ENCODE peak calls at places on chromosomes 7 and 10, in four cellular contexts. M is osteoblast, W is NB4, G is coronary artery. H is an unnamed sample.

GRCh38 chr7:158264881-158265742 is 322.5 kb downstream of the PTPRN2 start:
- DNase-seq in M (peak; percentile 70), W (no peak), G (no peak), H (no peak)

GRCh38 chr10:60732240-60733188 is 45.8 kb upstream of the CDK1 start:
- DNase-seq in M (peak; percentile 44), W (peak; percentile 10), G (no peak), H (peak; percentile 21)

GRCh38 chr7:83640731-83641533 is 8.0 kb downstream of the SEMA3E start:
- DNase-seq in M (no peak), W (no peak), G (no peak), H (no peak)

GRCh38 chr7:44213206-44213871 is 12.6 kb downstream of the YKT6 start:
- DNase-seq in M (peak; percentile 61), W (no peak), G (no peak), H (no peak)

GRCh38 chr10:86298501-86299001 is 68.0 kb downstream of the GRID1 start:
- DNase-seq in M (no peak), W (no peak), G (peak; percentile 43), H (no peak)

GRCh38 chr10:66353422-66353821 is 572.4 kb upstream of the LRRTM3 start:
- DNase-seq in M (no peak), W (no peak), G (no peak), H (no peak)

GRCh38 chr7:44398506-44398905 is 73.1 kb upstream of the CAMK2B start:
- DNase-seq in M (no peak), W (no peak), G (no peak), H (no peak)

GRCh38 chr10:34339816-34340553 is 475.1 kb downstream of the PARD3 start:
- DNase-seq in M (no peak), W (no peak), G (no peak), H (no peak)

GRCh38 chr10:60099998-60100747 is 193.8 kb upstream of the CCDC6 start:
- DNase-seq in M (peak; percentile 10), W (peak; percentile 57), G (no peak), H (peak; percentile 38)

GRCh38 chr10:3926675-3927525 is 141.9 kb upstream of the KLF6 start:
- DNase-seq in M (no peak), W (no peak), G (no peak), H (no peak)

GRCh38 chr7:134625571-134625970 is 21.1 kb upstream of the BPGM start:
- DNase-seq in M (no peak), W (no peak), G (no peak), H (no peak)

GRCh38 chr10:97608991-97609561 is 19.6 kb downstream of the C10orf62 start:
- DNase-seq in M (no peak), W (no peak), G (peak; percentile 75), H (no peak)

GRCh38 chr7:44284881-44285541 is 40.4 kb downstream of the CAMK2B start:
- DNase-seq in M (peak; percentile 87), W (no peak), G (peak; percentile 40), H (no peak)

GRCh38 chr10:22253578-22253882 is 35.7 kb upstream of the EBLN1 start:
- DNase-seq in M (no peak), W (no peak), G (no peak), H (no peak)

GRCh38 chr7:101954494-101954893 is 137.1 kb downstream of the CUX1 start:
- DNase-seq in M (no peak), W (no peak), G (no peak), H (peak; percentile 46)

GRCh38 chr10:91709394-91709798 is 76.5 kb upstream of the PPP1R3C start:
- DNase-seq in M (no peak), W (no peak), G (no peak), H (no peak)

GRCh38 chr10:124245806-124246440 is 152.5 kb upstream of the CHST15 start:
- DNase-seq in M (no peak), W (no peak), G (no peak), H (no peak)

GRCh38 chr7:80458822-80459725 is 52.8 kb downstream of the GNAT3 start:
- DNase-seq in M (no peak), W (no peak), G (no peak), H (no peak)

GRCh38 chr10:88433551-88434186 is 149.4 kb downstream of the RNLS start:
- DNase-seq in M (no peak), W (no peak), G (no peak), H (no peak)

GRCh38 chr7:140316165-140316661 is 82.1 kb downstream of the SLC37A3 start:
- DNase-seq in M (peak; percentile 94), W (no peak), G (peak; percentile 80), H (no peak)

GRCh38 chr10:43026039-43026973 is 50.6 kb upstream of the RET start:
- DNase-seq in M (peak; percentile 78), W (no peak), G (no peak), H (no peak)

GRCh38 chr7:72249106-72249505 is 163.0 kb downstream of the CALN1 start:
- DNase-seq in M (no peak), W (no peak), G (no peak), H (peak; percentile 2)

GRCh38 chr10:114893248-114893647 is 44.7 kb upstream of the TRUB1 start:
- DNase-seq in M (no peak), W (peak; percentile 21), G (no peak), H (peak; percentile 31)

GRCh38 chr10:100340948-100341847 is 5.8 kb upstream of the SCD start:
- DNase-seq in M (peak; percentile 52), W (no peak), G (no peak), H (no peak)

GRCh38 chr10:92970301-92971070 is 90.1 kb upstream of the CYP26C1 start:
- DNase-seq in M (no peak), W (no peak), G (no peak), H (no peak)

GRCh38 chr10:110413049-110413783 is 84.5 kb upstream of the DUSP5 start:
- DNase-seq in M (no peak), W (peak; percentile 81), G (no peak), H (peak; percentile 63)

GRCh38 chr10:81081887-81082620 is 544.4 kb downstream of the SH2D4B start:
- DNase-seq in M (no peak), W (peak; percentile 52), G (no peak), H (peak; percentile 66)

GRCh38 chr10:5234106-5234877 is 37.7 kb downstream of the AKR1C4 start:
- DNase-seq in M (peak; percentile 61), W (peak; percentile 92), G (no peak), H (no peak)

GRCh38 chr10:103197177-103197576 is 4.1 kb upstream of the NT5C2 start:
- DNase-seq in M (peak; percentile 91), W (peak; percentile 92), G (no peak), H (no peak)

GRCh38 chr7:134313543-134313942 is 3.2 kb downstream of the SLC35B4 start:
- DNase-seq in M (no peak), W (no peak), G (no peak), H (no peak)

GRCh38 chr10:17607603-17608332 is 9.4 kb downstream of the HACD1 start:
- DNase-seq in M (peak; percentile 47), W (peak; percentile 63), G (no peak), H (peak; percentile 58)

GRCh38 chr7:45869426-45869825 is 3.5 kb downstream of the CCDC201 start:
- DNase-seq in M (peak; percentile 88), W (no peak), G (no peak), H (no peak)

GRCh38 chr10:35563266-35563891 is 41.8 kb upstream of the GJD4 start:
- DNase-seq in M (peak; percentile 68), W (peak; percentile 69), G (peak; percentile 73), H (peak; percentile 75)

GRCh38 chr7:135729230-135729629 is 1.2 kb upstream of the SLC13A4 start:
- DNase-seq in M (no peak), W (no peak), G (no peak), H (no peak)

GRCh38 chr7:135731131-135731530 is 3.1 kb upstream of the SLC13A4 start:
- DNase-seq in M (no peak), W (no peak), G (no peak), H (no peak)

GRCh38 chr7:135726911-135727673 is 894 bp downstream of the SLC13A4 start:
- DNase-seq in M (no peak), W (no peak), G (no peak), H (no peak)

GRCh38 chr7:135726389-135726788 is 1.6 kb downstream of the SLC13A4 start:
- DNase-seq in M (no peak), W (no peak), G (no peak), H (no peak)

GRCh38 chr7:135728136-135728669 is at the start of gene SLC13A4:
- DNase-seq in M (no peak), W (no peak), G (no peak), H (no peak)
- H3K4me3 ChIP-seq in M (no peak within 1 kb of the TSS), W (no peak within 1 kb of the TSS), G (no peak within 1 kb of the TSS), H (no peak within 1 kb of the TSS)

GRCh38 chr7:13077466-13077865 is 390.0 kb downstream of the ARL4A start:
- DNase-seq in M (peak; percentile 69), W (no peak), G (no peak), H (no peak)

GRCh38 chr7:13068032-13068431 is 380.6 kb downstream of the ARL4A start:
- DNase-seq in M (no peak), W (no peak), G (no peak), H (no peak)

GRCh38 chr7:13069832-13070231 is 382.4 kb downstream of the ARL4A start:
- DNase-seq in M (no peak), W (no peak), G (no peak), H (no peak)

GRCh38 chr7:13067036-13067435 is 379.6 kb downstream of the ARL4A start:
- DNase-seq in M (no peak), W (no peak), G (no peak), H (no peak)

GRCh38 chr7:13071999-13072398 is 384.6 kb downstream of the ARL4A start:
- DNase-seq in M (no peak), W (no peak), G (no peak), H (no peak)
- H3K4me3 ChIP-seq in M (no peak overlapping the region), W (no peak overlapping the region), G (no peak overlapping the region), H (no peak overlapping the region)

GRCh38 chr10:119849944-119850343 is 22.7 kb downstream of the MCMBP start:
- DNase-seq in M (no peak), W (no peak), G (no peak), H (no peak)
- H3K4me3 ChIP-seq in M (no peak overlapping the region), W (no peak overlapping the region), G (no peak overlapping the region), H (no peak overlapping the region)

GRCh38 chr7:107998150-107998549 is 4.8 kb downstream of the LAMB1 start:
- DNase-seq in M (no peak), W (no peak), G (no peak), H (no peak)
- H3K4me3 ChIP-seq in M (peak overlapping the region; percentile 6), W (no peak overlapping the region), G (peak overlapping the region; percentile 6), H (no peak overlapping the region)